ENCODE peak calls at places on chromosomes 12 and 14, in six cellular contexts. P is HCT116, H is cardiac muscle cell, C is fibroblast of pulmonary artery, X is thoracic aorta, I is choroid plexus epithelial cell. Q is an unnamed sample.
A peak's percentile ranks its signal among the peaks of the same experiment; 100 is the strongest.

GRCh38 chr12:225012-225411 is 11.1 kb upstream of the SLC6A12 start:
- DNase-seq in P (no peak), H (no peak), X (no peak), C (no peak), I (no peak), Q (no peak)

GRCh38 chr12:100745378-100746071 is 49.1 kb upstream of the ANO4 start:
- DNase-seq in X (no peak), P (no peak), I (no peak), H (no peak), C (no peak), Q (no peak)

GRCh38 chr14:83300454-83301064 is 1766.9 kb upstream of the SEL1L start:
- DNase-seq in H (peak; percentile 56), X (no peak), I (peak; percentile 72), P (no peak), C (peak; percentile 60), Q (peak; percentile 15)

GRCh38 chr12:30967026-30967425 is 40.5 kb downstream of the TSPAN11 start:
- DNase-seq in C (no peak), H (no peak), I (no peak), P (no peak), X (no peak), Q (no peak)

GRCh38 chr12:60465060-60465459 is 869.2 kb downstream of the SLC16A7 start:
- DNase-seq in C (no peak), X (no peak), H (no peak), P (no peak), I (no peak), Q (no peak)

GRCh38 chr12:18723752-18724151 is 14.1 kb downstream of the PLCZ1 start:
- DNase-seq in C (peak; percentile 79), P (peak; percentile 73), H (peak; percentile 66), I (peak; percentile 88), X (no peak), Q (peak; percentile 14)

GRCh38 chr14:48614003-48614402 is 938.6 kb upstream of the MDGA2 start:
- DNase-seq in H (no peak), I (peak; percentile 1), C (no peak), X (no peak), P (no peak), Q (no peak)

GRCh38 chr14:54798465-54799124 is 104.0 kb downstream of the GCH1 start:
- DNase-seq in P (no peak), I (no peak), C (no peak), H (no peak), X (no peak), Q (no peak)

GRCh38 chr12:95205685-95206084 is 11.6 kb downstream of the FGD6 start:
- DNase-seq in X (no peak), I (peak; percentile 93), C (peak; percentile 89), H (peak; percentile 86), P (no peak), Q (no peak)

GRCh38 chr14:74794947-74795346 is 31.8 kb downstream of the YLPM1 start:
- DNase-seq in H (no peak), C (no peak), I (no peak), P (no peak), X (no peak), Q (no peak)

GRCh38 chr12:105977256-105978051 is 161.3 kb downstream of the NUAK1 start:
- DNase-seq in X (no peak), I (peak; percentile 96), H (peak; percentile 68), P (no peak), C (peak; percentile 71), Q (peak; percentile 37)

GRCh38 chr14:65439117-65439516 is 26.6 kb downstream of the FUT8 start:
- DNase-seq in H (no peak), X (no peak), C (no peak), I (no peak), P (no peak), Q (no peak)

GRCh38 chr12:77435446-77436091 is 370.2 kb upstream of the E2F7 start:
- DNase-seq in X (no peak), I (no peak), C (no peak), P (no peak), H (no peak), Q (no peak)

GRCh38 chr14:106883218-106883692 is 1356.9 kb downstream of the TMEM121 start:
- DNase-seq in X (no peak), I (peak; percentile 4), P (no peak), H (no peak), C (peak; percentile 0), Q (no peak)

GRCh38 chr12:107318804-107319535 is 225.6 kb upstream of the CRY1 start:
- DNase-seq in C (peak; percentile 49), I (peak; percentile 79), H (peak; percentile 43), P (no peak), X (no peak), Q (no peak)

GRCh38 chr12:73486256-73486655 is 1051.4 kb upstream of the ATXN7L3B start:
- DNase-seq in C (no peak), P (no peak), X (no peak), I (no peak), H (no peak), Q (no peak)

GRCh38 chr12:108641446-108642268 is 8.0 kb upstream of the SELPLG start:
- DNase-seq in I (no peak), H (no peak), C (no peak), P (no peak), X (no peak), Q (no peak)

GRCh38 chr12:67940780-67941243 is 48.4 kb upstream of the IFNG-AS1 start:
- DNase-seq in P (no peak), H (peak; percentile 31), I (peak; percentile 61), X (no peak), C (peak; percentile 41), Q (no peak)

GRCh38 chr12:112941528-112942335 is 3.5 kb downstream of the OAS3 start:
- DNase-seq in C (no peak), H (no peak), P (no peak), I (no peak), X (no peak), Q (no peak)

GRCh38 chr12:111436266-111436665 is 30.5 kb downstream of the SH2B3 start:
- DNase-seq in I (no peak), P (no peak), C (no peak), X (no peak), H (no peak), Q (no peak)

GRCh38 chr14:24310387-24310665 is 386 bp downstream of the LTB4R2 start:
- DNase-seq in P (no peak), I (no peak), X (no peak), H (no peak), C (no peak), Q (no peak)

GRCh38 chr14:24308342-24309124 is 756 bp upstream of the CIDEB start:
- DNase-seq in C (no peak), X (no peak), P (no peak), I (no peak), H (no peak), Q (no peak)

GRCh38 chr14:24307156-24307574 is 612 bp downstream of the CIDEB start:
- DNase-seq in P (no peak), C (no peak), X (no peak), H (no peak), I (no peak), Q (no peak)

GRCh38 chr14:24309538-24310386 is at the start of gene LTB4R2:
- DNase-seq in C (no peak), H (no peak), P (no peak), I (no peak), X (no peak), Q (no peak)

GRCh38 chr14:24307575-24308341 is at the start of gene CIDEB:
- DNase-seq in C (peak; percentile 66), X (no peak), I (peak; percentile 66), H (peak; percentile 63), P (no peak), Q (no peak)
- H3K4me3 ChIP-seq in C (no peak within 1 kb of the TSS), X (no peak within 1 kb of the TSS), I (no peak within 1 kb of the TSS), H (no peak within 1 kb of the TSS), P (no peak within 1 kb of the TSS), Q (no peak within 1 kb of the TSS)

DNA sequence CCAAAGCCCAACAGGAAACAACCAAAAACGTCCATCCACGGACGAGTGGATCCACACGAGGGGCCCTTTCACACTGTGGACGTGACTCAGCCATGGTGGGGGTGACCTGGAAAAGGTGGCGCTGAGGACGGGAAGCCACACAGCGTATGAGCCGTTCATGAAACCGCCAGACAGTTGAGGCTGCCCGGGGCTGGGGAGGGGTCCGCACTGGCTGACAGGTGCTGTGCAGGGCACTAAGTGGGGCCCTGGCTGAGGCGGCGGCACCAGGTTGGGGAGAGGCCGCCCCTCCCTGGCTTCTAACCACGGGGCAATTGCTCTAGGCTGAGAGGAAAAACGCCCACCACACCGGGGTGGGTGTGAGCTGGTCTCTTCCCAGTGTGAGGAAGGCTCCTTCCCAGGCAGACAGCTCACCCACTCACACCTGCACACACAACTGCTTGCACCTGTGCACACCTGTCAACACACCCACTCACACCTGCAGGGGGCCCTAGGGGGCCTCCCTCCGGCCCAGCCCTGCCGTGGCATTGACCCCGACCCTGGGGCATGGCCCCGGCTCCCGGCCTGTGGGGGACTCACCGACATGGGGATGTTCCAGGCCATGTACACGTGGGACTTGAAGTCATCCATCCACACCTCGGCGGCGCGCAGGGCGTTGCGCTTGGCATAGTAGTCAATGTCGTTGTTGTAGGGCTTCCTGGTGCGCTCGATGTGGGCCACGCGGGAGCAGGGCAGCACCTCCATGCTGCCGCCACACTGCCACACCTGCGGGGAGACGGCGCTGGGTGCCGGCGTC is 58.9 kb downstream of the NOC4L start:
- DNase-seq in I (no peak), X (no peak), C (no peak), H (no peak), P (no peak), Q (no peak)
- TF ChIP-seq CTCF in I (no peak), X (no peak), C (no peak), H (no peak), P (no peak), Q (no peak)

GRCh38 chr12:121828306-121828705 is 24.5 kb downstream of the SETD1B start:
- DNase-seq in P (no peak), X (no peak), I (no peak), C (no peak), H (no peak), Q (no peak)

GRCh38 chr12:121825041-121825523 is 21.3 kb downstream of the SETD1B start:
- DNase-seq in P (no peak), H (no peak), I (no peak), C (no peak), X (no peak), Q (no peak)

GRCh38 chr12:121827351-121828099 is 23.7 kb downstream of the SETD1B start:
- DNase-seq in I (no peak), C (no peak), X (no peak), P (no peak), H (no peak), Q (no peak)

GRCh38 chr12:121828826-121829225 is 25.0 kb downstream of the SETD1B start:
- DNase-seq in P (no peak), C (no peak), X (no peak), H (no peak), I (no peak), Q (no peak)

DNA sequence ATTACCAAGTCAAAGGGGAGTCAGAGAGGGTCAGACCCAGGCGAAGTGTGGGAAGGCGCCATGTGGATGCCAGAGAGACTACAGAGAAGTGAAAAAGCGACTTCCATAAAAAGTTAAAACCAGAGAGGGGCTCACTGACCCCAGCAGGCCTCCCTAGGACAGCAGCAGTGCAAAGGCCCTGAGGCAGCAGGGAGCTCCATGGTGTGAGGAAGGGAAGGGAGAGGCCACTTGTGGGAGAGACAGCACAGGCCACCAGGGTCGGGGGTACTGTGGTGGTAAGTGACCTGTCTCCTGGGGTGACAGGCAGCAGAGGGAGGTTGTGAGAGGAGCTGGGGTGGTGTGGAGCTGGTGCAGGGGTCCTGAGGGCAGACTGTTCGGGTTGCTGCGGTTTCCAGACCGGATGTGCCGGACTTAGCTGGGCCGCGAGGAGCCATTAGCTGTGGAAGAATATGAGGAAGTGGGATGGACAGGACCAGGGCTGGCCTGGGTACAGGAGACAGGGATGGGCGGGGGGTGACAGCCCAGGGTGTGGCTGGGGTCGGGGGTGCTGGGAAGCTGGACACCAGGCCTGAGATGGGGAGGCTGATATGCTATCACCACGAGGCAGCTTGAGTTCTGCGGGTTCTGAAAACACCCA is 22.6 kb downstream of the SETD1B start:
- DNase-seq in H (no peak), X (no peak), C (no peak), P (no peak), I (no peak), Q (no peak)
- H3K4me3 ChIP-seq in H (no peak overlapping the region), X (no peak overlapping the region), C (no peak overlapping the region), P (no peak overlapping the region), I (no peak overlapping the region), Q (no peak overlapping the region)

GRCh38 chr12:121839106-121839992 is 19.3 kb downstream of the HPD start:
- DNase-seq in X (peak; percentile 100), H (peak; percentile 99), P (peak; percentile 95), C (peak; percentile 99), I (peak; percentile 99), Q (peak; percentile 93)
- TF ChIP-seq CTCF in X (peak; percentile 43), H (peak; percentile 38), P (peak; percentile 45), C (peak; percentile 46), I (peak; percentile 42), Q (peak; percentile 45)